ENCODE peak calls at places on chromosomes 5 and 9, in ten cellular contexts. C is activated naive CD8-positive, alpha-beta T cell treated with anti-CD3 and anti-CD28 coated beads, Interleukin-2, amount 50 U/mL, for 24 hours; I is neural progenitor cell; L is aorta; W is RWPE1; B is stimulated activated CD4-positive, alpha-beta T cell treated with anti-CD3 and anti-CD28 coated beads, Interleukin-15, amount 100 ng/mL, for 1 hour; K is CD8-positive, alpha-beta T cell; Z is activated CD4-positive, alpha-beta T cell treated with anti-CD3 and anti-CD28 coated beads for 48 hours; F is NCI-H2029 treated with DMSO at 0.1 percent for 48 hours; N is A549. U is an unnamed sample.
A peak's percentile ranks its signal among the peaks of the same experiment; 100 is the strongest.

GRCh38 chr9:5178126-5178805 is 7.2 kb downstream of the INSL6 start:
- DNase-seq in K (no peak), C (no peak), N (no peak), I (no peak), B (no peak), L (no peak), F (no peak), Z (peak; percentile 15), W (no peak), U (no peak)

GRCh38 chr5:95864944-95865504 is 42.5 kb upstream of the GLRX start:
- DNase-seq in L (no peak), B (no peak), K (no peak), I (peak; percentile 34), Z (no peak), W (no peak), N (no peak), F (peak; percentile 19), C (no peak), U (no peak)

GRCh38 chr5:158456756-158457155 is 597.8 kb upstream of the CLINT1 start:
- DNase-seq in Z (peak; percentile 22), C (no peak), N (peak; percentile 7), F (no peak), L (peak; percentile 64), W (peak; percentile 71), I (no peak), B (no peak), K (no peak), U (peak; percentile 53)

GRCh38 chr9:135454737-135455136 is 24.8 kb upstream of the PPP1R26 start:
- DNase-seq in K (no peak), L (no peak), N (no peak), Z (no peak), C (no peak), F (no peak), W (no peak), B (no peak), I (no peak), U (no peak)

GRCh38 chr5:17187401-17187800 is 30.0 kb upstream of the BASP1 start:
- DNase-seq in B (no peak), N (no peak), K (no peak), I (no peak), W (no peak), C (no peak), L (no peak), F (no peak), Z (no peak), U (no peak)

GRCh38 chr5:6520201-6520600 is 71.5 kb downstream of the UBE2QL1 start:
- DNase-seq in C (no peak), N (no peak), F (no peak), Z (no peak), W (no peak), K (no peak), I (no peak), L (no peak), B (no peak), U (no peak)

GRCh38 chr5:31563216-31563615 is 31.1 kb downstream of the C5orf22 start:
- DNase-seq in W (no peak), Z (no peak), F (no peak), B (no peak), L (no peak), N (no peak), I (no peak), C (no peak), K (no peak), U (no peak)

GRCh38 chr5:111742595-111742994 is 14.4 kb downstream of the NREP start:
- DNase-seq in N (no peak), F (peak; percentile 6), C (no peak), K (no peak), B (no peak), W (peak; percentile 42), Z (no peak), L (no peak), I (no peak), U (peak; percentile 19)

GRCh38 chr5:34826347-34826746 is 12.6 kb upstream of the TTC23L start:
- DNase-seq in N (no peak), F (no peak), W (no peak), C (no peak), K (no peak), B (no peak), I (peak; percentile 30), L (no peak), Z (no peak), U (no peak)

GRCh38 chr9:106892632-106893031 is 29.7 kb downstream of the ZNF462 start:
- DNase-seq in K (no peak), W (peak; percentile 99), I (peak; percentile 64), F (no peak), N (peak; percentile 90), L (peak; percentile 60), C (no peak), B (no peak), Z (no peak), U (peak; percentile 94)

GRCh38 chr5:16937023-16937379 is 913 bp upstream of the MYO10 start:
- DNase-seq in F (no peak), L (no peak), C (no peak), Z (no peak), I (no peak), N (no peak), K (no peak), B (no peak), W (peak; percentile 78), U (no peak)

GRCh38 chr5:149405550-149406202 is 26.6 kb upstream of the IL17B start:
- DNase-seq in I (no peak), Z (no peak), K (no peak), B (no peak), F (no peak), L (peak; percentile 54), W (no peak), N (no peak), C (no peak), U (no peak)

U was measured in dermis blood vessel endothelial cell.